ENCODE peak calls at places on chromosomes 5 and 9, in seven cellular contexts. One of them, this sample, is unnamed.

GRCh38 chr5:133990396-133990795 is 14.4 kb downstream of the VDAC1 start:
- DNase-seq in spleen: no peak
- DNase-seq in Peyer's patch: no peak
- DNase-seq in tibial nerve: no peak
- DNase-seq in suprapubic skin: no peak
- DNase-seq in HepG2: no peak
- DNase-seq in heart left ventricle: no peak
- DNase-seq in this sample: no peak

GRCh38 chr9:126722922-126723806 is 81.7 kb upstream of the ZBTB43 start:
- DNase-seq in spleen: peak; percentile 94
- DNase-seq in tibial nerve: peak; percentile 7
- DNase-seq in HepG2: no peak
- DNase-seq in suprapubic skin: no peak
- DNase-seq in Peyer's patch: peak; percentile 83
- DNase-seq in heart left ventricle: peak; percentile 40
- DNase-seq in this sample: peak; percentile 50

GRCh38 chr9:128055222-128056040 is 11.7 kb downstream of the NAIF1 start:
- DNase-seq in heart left ventricle: no peak
- DNase-seq in tibial nerve: peak; percentile 40
- DNase-seq in spleen: no peak
- DNase-seq in HepG2: no peak
- DNase-seq in suprapubic skin: peak; percentile 83
- DNase-seq in Peyer's patch: no peak
- DNase-seq in this sample: no peak

GRCh38 chr5:113489299-113489698 is 1.0 kb upstream of the MCC start:
- DNase-seq in Peyer's patch: no peak
- DNase-seq in tibial nerve: peak; percentile 76
- DNase-seq in HepG2: peak; percentile 57
- DNase-seq in suprapubic skin: no peak
- DNase-seq in heart left ventricle: no peak
- DNase-seq in spleen: no peak
- DNase-seq in this sample: no peak

GRCh38 chr5:131979816-131980215 is 31.6 kb downstream of the ACSL6 start:
- DNase-seq in Peyer's patch: no peak
- DNase-seq in tibial nerve: no peak
- DNase-seq in suprapubic skin: peak; percentile 41
- DNase-seq in HepG2: no peak
- DNase-seq in spleen: no peak
- DNase-seq in heart left ventricle: no peak
- DNase-seq in this sample: no peak

GRCh38 chr5:4947106-4947505 is 193.0 kb upstream of the ADAMTS16 start:
- DNase-seq in Peyer's patch: no peak
- DNase-seq in HepG2: no peak
- DNase-seq in suprapubic skin: no peak
- DNase-seq in heart left ventricle: no peak
- DNase-seq in spleen: no peak
- DNase-seq in tibial nerve: no peak
- DNase-seq in this sample: no peak

GRCh38 chr9:125550216-125550614 is 156.8 kb downstream of the MAPKAP1 start:
- DNase-seq in tibial nerve: no peak
- DNase-seq in suprapubic skin: no peak
- DNase-seq in heart left ventricle: no peak
- DNase-seq in Peyer's patch: no peak
- DNase-seq in spleen: no peak
- DNase-seq in HepG2: peak; percentile 7
- DNase-seq in this sample: no peak

GRCh38 chr5:150498501-150498900 is 9.4 kb upstream of the NDST1 start:
- DNase-seq in tibial nerve: no peak
- DNase-seq in Peyer's patch: no peak
- DNase-seq in suprapubic skin: no peak
- DNase-seq in heart left ventricle: no peak
- DNase-seq in HepG2: no peak
- DNase-seq in spleen: no peak
- DNase-seq in this sample: peak; percentile 48

GRCh38 chr5:10563940-10564837 is at the start of gene ANKRD33B:
- DNase-seq in heart left ventricle: peak; percentile 82
- DNase-seq in Peyer's patch: peak; percentile 80
- DNase-seq in suprapubic skin: no peak
- DNase-seq in HepG2: peak; percentile 9
- DNase-seq in spleen: peak; percentile 94
- DNase-seq in tibial nerve: no peak
- DNase-seq in this sample: peak; percentile 63

GRCh38 chr5:60287174-60287771 is 393.7 kb upstream of the PDE4D start:
- DNase-seq in tibial nerve: no peak
- DNase-seq in spleen: no peak
- DNase-seq in suprapubic skin: no peak
- DNase-seq in Peyer's patch: no peak
- DNase-seq in HepG2: peak; percentile 69
- DNase-seq in heart left ventricle: no peak
- DNase-seq in this sample: no peak

GRCh38 chr5:61292130-61292672 is 39.9 kb upstream of the ZSWIM6 start:
- DNase-seq in suprapubic skin: no peak
- DNase-seq in spleen: no peak
- DNase-seq in tibial nerve: no peak
- DNase-seq in heart left ventricle: no peak
- DNase-seq in HepG2: no peak
- DNase-seq in Peyer's patch: no peak
- DNase-seq in this sample: no peak

GRCh38 chr9:29211681-29212589 is 1638.7 kb upstream of the C9orf72 start:
- DNase-seq in heart left ventricle: no peak
- DNase-seq in HepG2: peak; percentile 12
- DNase-seq in suprapubic skin: no peak
- DNase-seq in spleen: no peak
- DNase-seq in Peyer's patch: no peak
- DNase-seq in tibial nerve: no peak
- DNase-seq in this sample: peak; percentile 42

GRCh38 chr5:177983763-177984564 is 12.1 kb downstream of the PROP1 start:
- DNase-seq in Peyer's patch: no peak
- DNase-seq in heart left ventricle: no peak
- DNase-seq in tibial nerve: no peak
- DNase-seq in suprapubic skin: no peak
- DNase-seq in HepG2: no peak
- DNase-seq in spleen: no peak
- DNase-seq in this sample: no peak

GRCh38 chr9:3936520-3937235 is 363.2 kb downstream of the GLIS3 start:
- DNase-seq in Peyer's patch: no peak
- DNase-seq in tibial nerve: no peak
- DNase-seq in suprapubic skin: no peak
- DNase-seq in spleen: peak; percentile 81
- DNase-seq in heart left ventricle: peak; percentile 42
- DNase-seq in HepG2: no peak
- DNase-seq in this sample: no peak

GRCh38 chr5:169805527-169805934 is 168.5 kb downstream of the DOCK2 start:
- DNase-seq in suprapubic skin: no peak
- DNase-seq in spleen: no peak
- DNase-seq in HepG2: no peak
- DNase-seq in Peyer's patch: no peak
- DNase-seq in heart left ventricle: no peak
- DNase-seq in tibial nerve: no peak
- DNase-seq in this sample: no peak

GRCh38 chr9:130182090-130182909 is 10.1 kb downstream of the NCS1 start:
- DNase-seq in HepG2: no peak
- DNase-seq in spleen: no peak
- DNase-seq in tibial nerve: no peak
- DNase-seq in suprapubic skin: no peak
- DNase-seq in Peyer's patch: no peak
- DNase-seq in heart left ventricle: no peak
- DNase-seq in this sample: no peak

GRCh38 chr9:6873862-6874261 is 116.1 kb downstream of the KDM4C start:
- DNase-seq in HepG2: no peak
- DNase-seq in heart left ventricle: no peak
- DNase-seq in suprapubic skin: no peak
- DNase-seq in tibial nerve: no peak
- DNase-seq in spleen: no peak
- DNase-seq in Peyer's patch: no peak
- DNase-seq in this sample: no peak

GRCh38 chr5:169847519-169847918 is 132.8 kb downstream of the INSYN2B start:
- DNase-seq in heart left ventricle: no peak
- DNase-seq in suprapubic skin: no peak
- DNase-seq in HepG2: no peak
- DNase-seq in Peyer's patch: no peak
- DNase-seq in tibial nerve: no peak
- DNase-seq in spleen: no peak
- DNase-seq in this sample: no peak

GRCh38 chr5:88675758-88676636 is 207.0 kb downstream of the MEF2C start:
- DNase-seq in spleen: no peak
- DNase-seq in heart left ventricle: no peak
- DNase-seq in tibial nerve: no peak
- DNase-seq in Peyer's patch: no peak
- DNase-seq in suprapubic skin: no peak
- DNase-seq in HepG2: no peak
- DNase-seq in this sample: no peak

GRCh38 chr9:16223074-16223871 is 647.2 kb downstream of the BNC2 start:
- DNase-seq in heart left ventricle: no peak
- DNase-seq in Peyer's patch: no peak
- DNase-seq in HepG2: no peak
- DNase-seq in tibial nerve: no peak
- DNase-seq in suprapubic skin: no peak
- DNase-seq in spleen: no peak
- DNase-seq in this sample: peak; percentile 25

GRCh38 chr9:130665431-130666392 is 1.3 kb downstream of the PRDM12 start:
- DNase-seq in tibial nerve: no peak
- DNase-seq in HepG2: no peak
- DNase-seq in spleen: no peak
- DNase-seq in suprapubic skin: no peak
- DNase-seq in heart left ventricle: no peak
- DNase-seq in Peyer's patch: no peak
- DNase-seq in this sample: no peak

GRCh38 chr9:26760675-26761074 is 131.9 kb downstream of the CAAP1 start:
- DNase-seq in HepG2: no peak
- DNase-seq in heart left ventricle: no peak
- DNase-seq in Peyer's patch: no peak
- DNase-seq in tibial nerve: no peak
- DNase-seq in spleen: no peak
- DNase-seq in suprapubic skin: no peak
- DNase-seq in this sample: no peak

GRCh38 chr9:136335296-136336155 is 8.2 kb downstream of the GPSM1 start:
- DNase-seq in suprapubic skin: no peak
- DNase-seq in heart left ventricle: no peak
- DNase-seq in HepG2: no peak
- DNase-seq in spleen: no peak
- DNase-seq in tibial nerve: no peak
- DNase-seq in Peyer's patch: no peak
- DNase-seq in this sample: no peak
- H3K36me3 ChIP-seq in suprapubic skin: peaks cover 29% of the 10 kb centered on the region
- H3K36me3 ChIP-seq in heart left ventricle: peaks cover 11% of the 10 kb centered on the region
- H3K36me3 ChIP-seq in HepG2: no peaks in the 10 kb centered on the region
- H3K36me3 ChIP-seq in spleen: peaks cover 12% of the 10 kb centered on the region
- H3K36me3 ChIP-seq in tibial nerve: peaks cover 83% of the 10 kb centered on the region
- H3K36me3 ChIP-seq in Peyer's patch: no peaks in the 10 kb centered on the region
- H3K36me3 ChIP-seq in this sample: no peaks in the 10 kb centered on the region

DNA sequence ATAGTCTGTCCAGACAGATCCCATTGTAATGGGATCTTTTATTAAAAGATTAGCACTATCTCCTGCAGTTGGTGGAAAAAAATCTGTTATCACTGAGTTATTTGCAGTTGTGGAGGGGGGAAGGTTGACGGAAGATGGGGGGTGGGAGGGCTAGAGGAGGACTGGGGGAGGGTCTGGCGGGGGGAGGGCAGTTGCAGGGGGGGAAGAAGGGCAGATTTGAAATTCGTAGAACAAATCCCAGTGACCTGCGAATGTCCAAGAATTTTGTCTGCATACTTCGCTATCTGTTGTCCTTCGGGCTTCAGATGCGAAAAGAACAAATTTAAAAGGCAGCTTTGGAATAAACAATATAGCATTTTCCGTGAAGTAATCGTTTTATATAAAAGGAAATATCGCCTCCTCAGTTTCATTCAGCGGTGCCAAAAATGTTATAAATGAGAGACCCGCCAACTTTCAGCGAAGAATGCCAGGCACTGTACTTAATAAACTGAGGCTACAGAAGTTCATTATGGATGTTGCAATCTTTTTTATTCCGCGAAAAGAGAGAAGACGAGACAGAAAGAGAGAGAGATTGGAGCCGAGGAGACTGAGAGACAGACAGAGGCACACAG is 1.3 kb upstream of the FST start:
- DNase-seq in tibial nerve: no peak
- DNase-seq in spleen: no peak
- DNase-seq in suprapubic skin: no peak
- DNase-seq in heart left ventricle: no peak
- DNase-seq in HepG2: peak; percentile 37
- DNase-seq in Peyer's patch: no peak
- DNase-seq in this sample: no peak
- TF ChIP-seq POLR2A in tibial nerve: no peak
- TF ChIP-seq POLR2A in spleen: no peak
- TF ChIP-seq POLR2A in suprapubic skin: no peak
- TF ChIP-seq POLR2A in heart left ventricle: no peak
- TF ChIP-seq POLR2A in HepG2: no peak
- TF ChIP-seq POLR2A in Peyer's patch: no peak
- TF ChIP-seq POLR2A in this sample: no peak

GRCh38 chr5:92916036-92916435 is 665.0 kb downstream of the NR2F1-AS1 start:
- DNase-seq in HepG2: peak; percentile 44
- DNase-seq in spleen: no peak
- DNase-seq in suprapubic skin: no peak
- DNase-seq in heart left ventricle: no peak
- DNase-seq in Peyer's patch: no peak
- DNase-seq in tibial nerve: no peak
- DNase-seq in this sample: no peak
- TF ChIP-seq CTCF in HepG2: peak; percentile 47
- TF ChIP-seq CTCF in spleen: no peak
- TF ChIP-seq CTCF in suprapubic skin: no peak
- TF ChIP-seq CTCF in heart left ventricle: no peak
- TF ChIP-seq CTCF in Peyer's patch: no peak
- TF ChIP-seq CTCF in tibial nerve: peak; percentile 20
- TF ChIP-seq CTCF in this sample: no peak

DNA sequence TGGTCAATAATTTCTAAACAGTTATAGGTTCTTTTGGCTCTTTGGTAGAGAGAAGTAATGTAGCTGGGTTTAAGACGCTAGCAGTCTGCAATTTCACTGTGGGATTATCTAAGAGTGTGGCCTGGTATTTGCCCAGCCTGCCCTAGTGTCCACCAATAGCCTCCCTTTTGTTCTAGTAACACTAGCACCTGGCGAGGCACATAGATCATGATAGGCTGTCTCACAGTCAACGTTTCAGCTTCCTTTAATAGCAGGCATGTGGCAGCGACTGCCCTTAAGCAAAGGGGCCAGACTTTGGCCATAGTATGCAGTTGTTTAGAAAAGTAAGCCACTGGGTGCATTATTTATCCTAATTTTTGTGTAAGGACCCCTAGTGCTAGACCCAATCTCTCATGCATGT is 274.4 kb downstream of the HTR1A start:
- DNase-seq in suprapubic skin: no peak
- DNase-seq in spleen: no peak
- DNase-seq in tibial nerve: no peak
- DNase-seq in heart left ventricle: no peak
- DNase-seq in HepG2: no peak
- DNase-seq in Peyer's patch: no peak
- DNase-seq in this sample: no peak
- H3K36me3 ChIP-seq in suprapubic skin: no peaks in the 10 kb centered on the region
- H3K36me3 ChIP-seq in spleen: no peaks in the 10 kb centered on the region
- H3K36me3 ChIP-seq in tibial nerve: no peaks in the 10 kb centered on the region
- H3K36me3 ChIP-seq in heart left ventricle: no peaks in the 10 kb centered on the region
- H3K36me3 ChIP-seq in HepG2: no peaks in the 10 kb centered on the region
- H3K36me3 ChIP-seq in Peyer's patch: no peaks in the 10 kb centered on the region
- H3K36me3 ChIP-seq in this sample: no peaks in the 10 kb centered on the region

GRCh38 chr9:69344459-69344858 is 19.4 kb downstream of the ENTREP1 start:
- DNase-seq in HepG2: no peak
- DNase-seq in spleen: no peak
- DNase-seq in Peyer's patch: no peak
- DNase-seq in heart left ventricle: no peak
- DNase-seq in tibial nerve: no peak
- DNase-seq in suprapubic skin: no peak
- DNase-seq in this sample: no peak
- TF ChIP-seq POLR2A in HepG2: no peak
- TF ChIP-seq POLR2A in spleen: no peak
- TF ChIP-seq POLR2A in Peyer's patch: no peak
- TF ChIP-seq POLR2A in heart left ventricle: no peak
- TF ChIP-seq POLR2A in tibial nerve: no peak
- TF ChIP-seq POLR2A in suprapubic skin: no peak
- TF ChIP-seq POLR2A in this sample: no peak